ENCODE peak calls at places on chromosomes 3 and 15, in eight cellular contexts. One of them, this sample, is unnamed.

GRCh38 chr15:48049736-48050135 is 71.1 kb upstream of the SLC24A5 start:
- DNase-seq in right lobe of liver: no peak
- DNase-seq in GM12878: no peak
- DNase-seq in A549: no peak
- DNase-seq in prostate gland: no peak
- DNase-seq in transverse colon: no peak
- DNase-seq in uterus: no peak
- DNase-seq in ovary: no peak
- DNase-seq in this sample: no peak

GRCh38 chr15:92625297-92625980 is 30.1 kb downstream of the FAM174B start:
- DNase-seq in right lobe of liver: no peak
- DNase-seq in GM12878: peak; percentile 93
- DNase-seq in A549: no peak
- DNase-seq in prostate gland: no peak
- DNase-seq in transverse colon: no peak
- DNase-seq in uterus: no peak
- DNase-seq in ovary: no peak
- DNase-seq in this sample: no peak

GRCh38 chr3:185764168-185764988 is 60.5 kb downstream of the IGF2BP2 start:
- DNase-seq in right lobe of liver: no peak
- DNase-seq in GM12878: no peak
- DNase-seq in A549: no peak
- DNase-seq in prostate gland: no peak
- DNase-seq in transverse colon: no peak
- DNase-seq in uterus: no peak
- DNase-seq in ovary: no peak
- DNase-seq in this sample: no peak

GRCh38 chr3:186882881-186883685 is 40.6 kb downstream of the ADIPOQ start:
- DNase-seq in right lobe of liver: no peak
- DNase-seq in GM12878: no peak
- DNase-seq in A549: peak; percentile 61
- DNase-seq in prostate gland: no peak
- DNase-seq in transverse colon: no peak
- DNase-seq in uterus: no peak
- DNase-seq in ovary: no peak
- DNase-seq in this sample: no peak

GRCh38 chr15:87365221-87365620 is 891.3 kb downstream of the NTRK3 start:
- DNase-seq in right lobe of liver: no peak
- DNase-seq in GM12878: no peak
- DNase-seq in A549: no peak
- DNase-seq in prostate gland: no peak
- DNase-seq in transverse colon: no peak
- DNase-seq in uterus: no peak
- DNase-seq in ovary: no peak
- DNase-seq in this sample: no peak

GRCh38 chr15:56174649-56175048 is 69.0 kb downstream of the RFX7 start:
- DNase-seq in right lobe of liver: no peak
- DNase-seq in GM12878: no peak
- DNase-seq in A549: no peak
- DNase-seq in prostate gland: no peak
- DNase-seq in transverse colon: no peak
- DNase-seq in uterus: no peak
- DNase-seq in ovary: no peak
- DNase-seq in this sample: no peak

GRCh38 chr15:72968531-72968922 is 83.7 kb upstream of the NEO1 start:
- DNase-seq in right lobe of liver: peak; percentile 25
- DNase-seq in GM12878: no peak
- DNase-seq in A549: peak; percentile 37
- DNase-seq in prostate gland: no peak
- DNase-seq in transverse colon: peak; percentile 86
- DNase-seq in uterus: no peak
- DNase-seq in ovary: no peak
- DNase-seq in this sample: peak; percentile 17

GRCh38 chr3:171169866-171170265 is 143.3 kb upstream of the SLC2A2 start:
- DNase-seq in right lobe of liver: no peak
- DNase-seq in GM12878: no peak
- DNase-seq in A549: no peak
- DNase-seq in prostate gland: no peak
- DNase-seq in transverse colon: no peak
- DNase-seq in uterus: no peak
- DNase-seq in ovary: no peak
- DNase-seq in this sample: no peak

GRCh38 chr3:41317718-41318117 is 118.4 kb downstream of the CTNNB1 start:
- DNase-seq in right lobe of liver: no peak
- DNase-seq in GM12878: no peak
- DNase-seq in A549: peak; percentile 22
- DNase-seq in prostate gland: no peak
- DNase-seq in transverse colon: no peak
- DNase-seq in uterus: no peak
- DNase-seq in ovary: no peak
- DNase-seq in this sample: no peak

GRCh38 chr3:195250473-195251251 is 20.3 kb downstream of the XXYLT1 start:
- DNase-seq in right lobe of liver: no peak
- DNase-seq in GM12878: no peak
- DNase-seq in A549: no peak
- DNase-seq in prostate gland: no peak
- DNase-seq in transverse colon: no peak
- DNase-seq in uterus: peak; percentile 68
- DNase-seq in ovary: no peak
- DNase-seq in this sample: peak; percentile 73

GRCh38 chr3:61914277-61914676 is 352.9 kb downstream of the PTPRG start:
- DNase-seq in right lobe of liver: no peak
- DNase-seq in GM12878: no peak
- DNase-seq in A549: no peak
- DNase-seq in prostate gland: no peak
- DNase-seq in transverse colon: no peak
- DNase-seq in uterus: no peak
- DNase-seq in ovary: no peak
- DNase-seq in this sample: no peak

GRCh38 chr3:14804835-14805780 is 13.7 kb upstream of the FGD5 start:
- DNase-seq in right lobe of liver: no peak
- DNase-seq in GM12878: no peak
- DNase-seq in A549: no peak
- DNase-seq in prostate gland: no peak
- DNase-seq in transverse colon: no peak
- DNase-seq in uterus: no peak
- DNase-seq in ovary: no peak
- DNase-seq in this sample: no peak

GRCh38 chr3:186616299-186616617 is 3.4 kb downstream of the AHSG start:
- DNase-seq in right lobe of liver: no peak
- DNase-seq in GM12878: no peak
- DNase-seq in A549: no peak
- DNase-seq in prostate gland: no peak
- DNase-seq in transverse colon: no peak
- DNase-seq in uterus: no peak
- DNase-seq in ovary: no peak
- DNase-seq in this sample: no peak

GRCh38 chr15:100671858-100672543 is 69.6 kb downstream of the ASB7 start:
- DNase-seq in right lobe of liver: no peak
- DNase-seq in GM12878: no peak
- DNase-seq in A549: peak; percentile 69
- DNase-seq in prostate gland: no peak
- DNase-seq in transverse colon: no peak
- DNase-seq in uterus: peak; percentile 48
- DNase-seq in ovary: no peak
- DNase-seq in this sample: no peak

GRCh38 chr15:74793135-74794028 is 11.5 kb downstream of the CSK start:
- DNase-seq in right lobe of liver: no peak
- DNase-seq in GM12878: no peak
- DNase-seq in A549: no peak
- DNase-seq in prostate gland: no peak
- DNase-seq in transverse colon: peak; percentile 59
- DNase-seq in uterus: no peak
- DNase-seq in ovary: no peak
- DNase-seq in this sample: no peak

GRCh38 chr15:75455982-75456531 is 4.6 kb upstream of the SIN3A start:
- DNase-seq in right lobe of liver: no peak
- DNase-seq in GM12878: peak; percentile 20
- DNase-seq in A549: peak; percentile 55
- DNase-seq in prostate gland: no peak
- DNase-seq in transverse colon: peak; percentile 64
- DNase-seq in uterus: no peak
- DNase-seq in ovary: no peak
- DNase-seq in this sample: no peak

GRCh38 chr3:21169858-21170257 is 581.2 kb downstream of the ZNF385D start:
- DNase-seq in right lobe of liver: no peak
- DNase-seq in GM12878: no peak
- DNase-seq in A549: no peak
- DNase-seq in prostate gland: no peak
- DNase-seq in transverse colon: no peak
- DNase-seq in uterus: no peak
- DNase-seq in ovary: no peak
- DNase-seq in this sample: no peak

GRCh38 chr3:21174461-21174860 is 576.5 kb downstream of the ZNF385D start:
- DNase-seq in right lobe of liver: no peak
- DNase-seq in GM12878: no peak
- DNase-seq in A549: no peak
- DNase-seq in prostate gland: no peak
- DNase-seq in transverse colon: no peak
- DNase-seq in uterus: no peak
- DNase-seq in ovary: no peak
- DNase-seq in this sample: no peak

GRCh38 chr3:21170964-21171363 is 580.0 kb downstream of the ZNF385D start:
- DNase-seq in right lobe of liver: no peak
- DNase-seq in GM12878: no peak
- DNase-seq in A549: peak; percentile 8
- DNase-seq in prostate gland: no peak
- DNase-seq in transverse colon: no peak
- DNase-seq in uterus: no peak
- DNase-seq in ovary: no peak
- DNase-seq in this sample: peak; percentile 13
- H3K4me3 ChIP-seq in right lobe of liver: no peak overlapping the region
- H3K4me3 ChIP-seq in GM12878: no peak overlapping the region
- H3K4me3 ChIP-seq in A549: no peak overlapping the region
- H3K4me3 ChIP-seq in prostate gland: no peak overlapping the region
- H3K4me3 ChIP-seq in transverse colon: no peak overlapping the region
- H3K4me3 ChIP-seq in uterus: no peak overlapping the region
- H3K4me3 ChIP-seq in ovary: no peak overlapping the region
- H3K4me3 ChIP-seq in this sample: no peak overlapping the region

DNA sequence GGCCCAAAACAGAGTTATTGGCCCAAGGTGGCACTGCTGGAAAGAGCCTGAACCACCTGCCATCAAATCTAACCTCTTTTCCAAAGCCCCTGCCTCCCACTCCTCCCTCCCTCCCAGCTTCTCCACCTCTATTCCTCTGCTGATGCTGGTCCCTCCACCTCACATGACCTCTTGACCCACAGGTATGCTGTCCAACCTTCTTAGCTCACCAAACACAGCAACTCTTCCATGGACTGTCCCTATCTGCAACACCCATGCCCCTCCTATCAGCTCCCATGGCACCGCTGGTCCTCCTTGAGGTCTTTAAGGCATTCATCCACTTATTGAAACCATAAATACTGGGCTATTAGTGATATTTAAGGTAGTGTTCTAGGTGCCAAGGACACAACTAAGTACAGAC is 12.6 kb downstream of the NUP210 start:
- DNase-seq in right lobe of liver: no peak
- DNase-seq in GM12878: no peak
- DNase-seq in A549: no peak
- DNase-seq in prostate gland: no peak
- DNase-seq in transverse colon: no peak
- DNase-seq in uterus: no peak
- DNase-seq in ovary: no peak
- DNase-seq in this sample: no peak
- TF ChIP-seq POLR2A in right lobe of liver: no peak
- TF ChIP-seq POLR2A in GM12878: no peak
- TF ChIP-seq POLR2A in A549: no peak
- TF ChIP-seq POLR2A in prostate gland: no peak
- TF ChIP-seq POLR2A in transverse colon: no peak
- TF ChIP-seq POLR2A in uterus: no peak
- TF ChIP-seq POLR2A in ovary: no peak
- TF ChIP-seq POLR2A in this sample: no peak

DNA sequence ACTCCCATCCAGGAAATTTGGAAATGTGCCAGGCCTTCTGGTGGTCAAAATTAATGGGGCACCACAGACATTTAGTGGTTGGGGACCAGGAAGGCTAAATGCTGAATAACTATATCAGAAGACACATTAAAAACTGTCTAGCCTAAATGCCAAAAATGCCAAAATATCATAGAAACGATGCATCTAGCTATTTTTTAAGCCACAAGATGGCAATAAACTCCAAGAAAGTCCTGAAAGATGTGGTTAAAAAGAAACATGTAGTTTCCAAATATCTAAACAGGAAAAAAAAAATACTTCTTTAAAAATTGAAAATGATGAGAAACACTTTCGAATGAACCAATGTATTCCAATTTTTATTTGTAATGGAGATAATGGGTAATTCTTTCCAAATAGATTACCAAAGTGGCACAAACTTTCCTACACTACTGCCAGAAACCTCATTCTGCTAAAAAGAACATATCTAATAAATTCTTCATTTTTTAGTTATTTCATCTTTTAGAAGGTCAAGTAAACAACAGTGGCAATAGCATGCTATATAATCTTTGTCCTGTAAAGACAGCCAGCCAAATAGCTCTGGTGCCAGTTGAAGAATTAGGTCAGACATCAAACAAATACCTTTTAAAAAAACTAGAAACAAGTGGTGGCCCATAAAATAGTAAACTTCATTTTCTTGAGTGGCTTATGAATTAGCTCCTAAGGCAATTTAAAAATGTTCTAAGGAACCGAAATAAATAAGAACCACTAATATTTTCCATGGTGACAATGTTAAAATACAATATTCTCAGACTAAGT is 19.7 kb downstream of the CCDC14 start:
- DNase-seq in right lobe of liver: no peak
- DNase-seq in GM12878: no peak
- DNase-seq in A549: no peak
- DNase-seq in prostate gland: no peak
- DNase-seq in transverse colon: no peak
- DNase-seq in uterus: no peak
- DNase-seq in ovary: no peak
- DNase-seq in this sample: no peak
- TF ChIP-seq CTCF in right lobe of liver: peak; percentile 3
- TF ChIP-seq CTCF in GM12878: no peak
- TF ChIP-seq CTCF in A549: peak; percentile 25
- TF ChIP-seq CTCF in prostate gland: no peak
- TF ChIP-seq CTCF in transverse colon: peak; percentile 14
- TF ChIP-seq CTCF in uterus: peak; percentile 15
- TF ChIP-seq CTCF in ovary: no peak
- TF ChIP-seq CTCF in this sample: no peak

GRCh38 chr3:73727117-73727802 is 102.5 kb upstream of the PDZRN3 start:
- DNase-seq in right lobe of liver: no peak
- DNase-seq in GM12878: no peak
- DNase-seq in A549: no peak
- DNase-seq in prostate gland: no peak
- DNase-seq in transverse colon: no peak
- DNase-seq in uterus: peak; percentile 60
- DNase-seq in ovary: no peak
- DNase-seq in this sample: no peak
- H3K4me3 ChIP-seq in right lobe of liver: no peak overlapping the region
- H3K4me3 ChIP-seq in GM12878: no peak overlapping the region
- H3K4me3 ChIP-seq in A549: no peak overlapping the region
- H3K4me3 ChIP-seq in prostate gland: no peak overlapping the region
- H3K4me3 ChIP-seq in transverse colon: no peak overlapping the region
- H3K4me3 ChIP-seq in uterus: no peak overlapping the region
- H3K4me3 ChIP-seq in ovary: no peak overlapping the region
- H3K4me3 ChIP-seq in this sample: no peak overlapping the region